ENCODE peak calls at places on chromosomes 11 and 22, in eight cellular contexts. R, V, T, P, Y, E, S and H are unnamed samples.

GRCh38 chr11:102287963-102288744 is 29.1 kb upstream of the BIRC3 start:
- DNase-seq in P (peak), R (peak), Y (peak), V (no peak), S (peak), E (peak), T (no peak), H (peak)

GRCh38 chr22:28395920-28396447 is 283.7 kb downstream of the TTC28 start:
- DNase-seq in P (no peak), S (no peak), Y (peak), R (peak), V (no peak), T (no peak), E (no peak), H (no peak)

GRCh38 chr11:12756101-12756500 is 81.9 kb downstream of the TEAD1 start:
- DNase-seq in E (no peak), R (no peak), P (no peak), S (no peak), V (no peak), Y (no peak), T (no peak), H (peak)

GRCh38 chr11:130611791-130612251 is 163.4 kb downstream of the ADAMTS15 start:
- DNase-seq in T (no peak), E (no peak), P (peak), V (peak), S (no peak), Y (peak), R (peak), H (no peak)

GRCh38 chr22:20020533-20021195 is at the start of gene TANGO2:
- DNase-seq in R (peak), P (peak), S (peak), E (peak), Y (peak), T (peak), V (peak), H (peak)

GRCh38 chr11:57402188-57403066 is 12.0 kb upstream of the PRG2 start:
- DNase-seq in V (no peak), E (no peak), Y (no peak), P (peak), S (no peak), T (no peak), R (no peak), H (no peak)

GRCh38 chr11:9714540-9714939 is 50.7 kb downstream of the SWAP70 start:
- DNase-seq in P (no peak), T (no peak), R (peak), Y (no peak), S (no peak), V (no peak), E (no peak), H (no peak)

GRCh38 chr11:16967347-16967662 is 46.9 kb downstream of the PLEKHA7 start:
- DNase-seq in Y (no peak), V (no peak), R (no peak), S (no peak), E (no peak), P (no peak), T (no peak), H (no peak)

GRCh38 chr11:117821431-117821830 is 3.1 kb downstream of the FXYD2 start:
- DNase-seq in Y (no peak), P (no peak), S (no peak), R (no peak), T (no peak), E (no peak), V (no peak), H (no peak)

GRCh38 chr11:117888140-117888561 is 11.7 kb upstream of the FXYD6 start:
- DNase-seq in Y (no peak), T (peak), P (no peak), S (no peak), V (no peak), E (no peak), R (no peak), H (no peak)

GRCh38 chr11:59574932-59575904 is 40.4 kb downstream of the OSBP start:
- DNase-seq in Y (no peak), S (no peak), V (no peak), R (no peak), P (no peak), E (no peak), T (no peak), H (no peak)

GRCh38 chr11:117315285-117316196 is 515 bp downstream of the BACE1 start:
- DNase-seq in E (no peak), T (no peak), S (no peak), P (no peak), V (no peak), Y (no peak), R (no peak), H (no peak)

GRCh38 chr22:18056802-18057474 is 20.9 kb upstream of the PEX26 start:
- DNase-seq in S (no peak), V (no peak), T (no peak), E (no peak), Y (no peak), P (no peak), R (no peak), H (no peak)

GRCh38 chr22:37647317-37647716 is 7.8 kb downstream of the SH3BP1 start:
- DNase-seq in P (no peak), S (no peak), Y (no peak), E (no peak), T (no peak), V (no peak), R (no peak), H (no peak)

GRCh38 chr22:28187612-28188011 is 268.6 kb upstream of the PITPNB start:
- DNase-seq in V (no peak), S (no peak), Y (no peak), T (no peak), R (no peak), E (no peak), P (no peak), H (no peak)

GRCh38 chr11:96272542-96273306 is 70.3 kb downstream of the MAML2 start:
- DNase-seq in V (no peak), Y (peak), S (no peak), T (no peak), R (peak), P (peak), E (peak), H (no peak)

GRCh38 chr11:119493712-119494111 is 70.7 kb upstream of the THY1 start:
- DNase-seq in S (peak), T (no peak), R (peak), E (peak), Y (no peak), P (peak), V (no peak), H (no peak)

GRCh38 chr22:45197606-45198462 is 34.1 kb downstream of the NUP50 start:
- DNase-seq in S (no peak), Y (no peak), R (no peak), T (peak), V (no peak), E (no peak), P (no peak), H (no peak)

GRCh38 chr11:77075425-77075905 is 8.7 kb downstream of the CAPN5 start:
- DNase-seq in Y (no peak), R (no peak), S (no peak), T (no peak), P (no peak), E (no peak), V (no peak), H (no peak)

GRCh38 chr22:26428515-26429457 is at the start of gene ASPHD2:
- DNase-seq in R (peak), V (no peak), Y (peak), E (peak), P (peak), S (peak), T (no peak), H (no peak)

GRCh38 chr11:16811136-16812020 is 72.9 kb downstream of the C11orf58 start:
- DNase-seq in Y (no peak), T (no peak), S (no peak), P (no peak), E (no peak), R (no peak), V (no peak), H (no peak)

GRCh38 chr11:17593466-17594245 is 46.6 kb downstream of the OTOG start:
- DNase-seq in Y (no peak), V (no peak), P (no peak), S (no peak), T (peak), R (no peak), E (peak), H (no peak)

GRCh38 chr11:35852056-35852455 is 91.8 kb upstream of the LDLRAD3 start:
- DNase-seq in S (peak), R (no peak), E (peak), Y (no peak), P (no peak), V (no peak), T (no peak), H (no peak)

GRCh38 chr22:45582236-45582954 is 79.7 kb downstream of the FBLN1 start:
- DNase-seq in R (no peak), Y (no peak), V (no peak), S (no peak), P (no peak), T (no peak), E (no peak), H (no peak)

GRCh38 chr11:72813740-72814138 is 472 bp upstream of the ATG16L2 start:
- DNase-seq in Y (no peak), E (peak), S (no peak), V (no peak), R (peak), T (no peak), P (no peak), H (peak)

GRCh38 chr11:72814831-72815618 is 814 bp downstream of the ATG16L2 start:
- DNase-seq in P (peak), T (no peak), Y (peak), E (peak), V (no peak), S (peak), R (peak), H (peak)

GRCh38 chr11:72812968-72813739 is 1.1 kb upstream of the ATG16L2 start:
- DNase-seq in S (peak), E (peak), V (no peak), R (peak), T (no peak), P (peak), Y (peak), H (peak)

GRCh38 chr11:72812604-72812967 is 1.6 kb upstream of the ATG16L2 start:
- DNase-seq in R (no peak), P (no peak), V (no peak), E (peak), T (no peak), S (no peak), Y (no peak), H (no peak)

DNA sequence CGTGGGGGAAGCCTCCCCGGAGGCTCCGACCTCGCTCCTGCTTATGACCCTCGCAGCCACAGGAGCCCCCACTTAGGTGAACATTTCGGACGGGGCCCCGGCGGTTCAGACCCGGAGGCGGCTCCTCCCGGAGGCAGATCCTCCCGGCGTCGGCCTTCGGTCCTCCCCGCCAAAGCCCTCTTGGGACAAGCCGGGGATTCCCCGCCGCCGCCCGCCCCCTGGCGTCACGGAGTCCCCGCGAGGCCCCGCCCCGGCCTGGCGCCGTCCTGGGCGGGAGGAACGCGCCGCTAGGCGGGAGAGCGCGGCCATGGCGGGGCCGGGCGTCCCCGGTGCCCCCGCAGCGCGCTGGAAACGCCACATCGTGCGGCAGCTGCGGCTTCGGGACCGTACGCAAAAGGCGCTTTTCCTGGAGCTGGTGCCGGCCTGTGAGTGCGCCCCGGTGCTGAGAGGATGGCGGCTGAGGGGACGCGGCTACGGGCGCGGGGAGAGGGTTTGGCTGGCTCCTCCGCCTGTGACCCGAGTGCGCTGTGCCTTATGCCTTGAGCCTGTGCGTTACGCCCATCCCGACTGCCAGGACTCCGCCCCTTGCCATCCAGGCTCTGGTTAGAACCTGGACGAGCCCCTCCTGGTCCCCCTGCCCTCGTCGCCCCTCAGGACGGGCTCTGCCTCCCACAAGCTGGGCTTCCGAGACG is at the start of gene ATG16L2:
- DNase-seq in E (peak), Y (peak), V (no peak), P (peak), T (peak), S (peak), R (peak), H (peak)
- TF ChIP-seq CTCF in E (peak), Y (no peak), V (peak), P (peak), T (peak), S (no peak), R (peak), H (no peak)

GRCh38 chr11:100328626-100329340 is 358.3 kb upstream of the ARHGAP42 start:
- DNase-seq in P (peak), T (no peak), Y (no peak), E (no peak), R (peak), V (no peak), S (no peak), H (no peak)
- TF ChIP-seq CTCF in P (peak), T (no peak), Y (no peak), E (no peak), R (no peak), V (no peak), S (no peak), H (no peak)

DNA sequence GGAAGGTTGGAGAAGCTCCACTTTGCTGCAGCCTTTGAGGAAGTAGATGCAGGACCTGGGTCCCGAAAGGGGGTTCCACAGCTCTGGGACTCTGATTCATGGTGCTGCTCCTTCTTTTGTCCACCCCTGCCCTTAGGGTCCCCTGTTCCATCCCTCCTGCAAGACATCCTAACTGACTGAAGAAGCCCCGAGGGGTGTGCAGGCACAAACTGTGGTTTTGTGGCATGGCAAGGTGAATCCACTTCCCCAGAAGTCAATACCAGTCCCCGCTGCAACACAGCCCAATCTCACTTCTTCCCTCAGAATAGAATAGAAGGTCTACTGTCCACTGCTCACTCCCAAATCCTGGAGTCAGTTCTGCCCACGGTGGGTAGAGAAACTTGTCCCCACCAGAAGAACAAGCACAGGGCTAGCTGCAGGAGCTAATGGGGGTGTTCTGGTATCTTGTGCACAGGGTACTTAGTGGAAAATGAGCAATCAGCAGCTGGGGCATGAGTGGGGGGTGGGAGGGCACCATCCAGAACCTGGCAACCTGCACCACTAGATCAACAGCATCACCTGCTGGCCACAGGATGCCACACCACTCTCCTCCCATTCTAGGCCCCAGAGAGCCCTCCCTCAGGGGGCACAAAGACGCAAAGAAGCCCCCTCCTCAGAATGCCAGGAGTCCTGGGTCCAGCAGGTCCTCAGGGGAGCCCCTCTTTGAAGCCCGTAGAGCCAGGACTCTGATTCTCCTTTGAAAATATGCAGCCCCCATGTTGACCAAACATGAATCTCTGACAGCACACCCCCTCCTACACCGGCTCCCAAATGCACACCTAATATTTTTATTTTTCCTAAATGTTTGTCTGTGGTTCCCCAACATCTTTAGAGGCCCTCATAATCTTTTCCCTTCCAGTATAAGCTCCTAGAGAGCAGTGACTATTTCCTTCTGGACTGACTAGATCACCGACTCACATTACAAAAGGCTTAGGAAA is 14.1 kb downstream of the SPATA19 start:
- DNase-seq in R (no peak), S (no peak), P (no peak), E (no peak), V (no peak), T (no peak), Y (no peak), H (no peak)
- TF ChIP-seq CTCF in R (no peak), S (peak), P (peak), E (no peak), V (no peak), T (no peak), Y (no peak), H (peak)

DNA sequence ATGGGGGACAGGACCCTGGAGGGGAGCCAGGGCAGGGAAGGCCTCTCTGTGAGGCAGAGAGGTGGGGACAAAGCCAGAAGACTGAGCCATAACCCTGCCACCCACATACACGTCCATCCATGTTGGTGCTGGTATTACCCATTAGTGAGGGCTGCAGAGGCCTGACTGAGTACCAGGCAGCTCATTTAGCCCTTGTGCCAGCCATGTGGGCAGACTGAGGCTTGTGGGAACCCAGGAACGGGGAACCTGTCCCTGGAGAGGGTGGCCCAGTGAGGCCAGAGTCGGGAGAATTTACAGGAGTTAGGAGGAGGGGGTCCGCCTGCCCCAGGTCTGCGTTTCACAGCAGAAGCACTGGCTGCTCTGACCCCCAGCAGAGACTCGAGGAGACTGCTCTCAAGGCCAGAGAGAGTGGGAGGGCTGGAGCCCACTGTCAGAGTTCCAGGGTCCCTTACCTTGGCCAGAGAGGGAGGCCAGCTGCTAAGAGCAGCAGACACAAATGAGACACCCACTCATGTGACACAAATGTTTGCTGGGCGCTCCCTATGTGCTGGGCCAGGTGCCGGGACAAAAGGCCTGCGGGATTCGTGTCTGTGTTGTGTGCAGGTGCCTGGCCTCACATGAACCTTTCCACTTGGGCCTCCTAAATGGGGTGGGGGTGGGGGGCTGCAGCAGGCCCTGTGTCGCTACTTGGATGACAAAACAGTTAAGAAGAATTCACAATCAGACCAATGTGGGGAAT is 2.7 kb upstream of the TNFRSF13C start:
- DNase-seq in R (no peak), T (no peak), V (no peak), E (no peak), P (no peak), S (no peak), Y (no peak), H (no peak)
- TF ChIP-seq CTCF in R (no peak), T (no peak), V (no peak), E (no peak), P (no peak), S (no peak), Y (no peak), H (no peak)

GRCh38 chr11:64803163-64803845 is at the start of gene MAP4K2:
- DNase-seq in P (peak), V (no peak), R (peak), E (peak), T (peak), S (peak), Y (peak), H (peak)
- TF ChIP-seq CTCF in P (peak), V (peak), R (peak), E (peak), T (no peak), S (peak), Y (peak), H (peak)